ENCODE peak calls at places on chromosome 18, in ten cellular contexts. Z is ureter; K is midbrain; F is SK-N-SH; N is effector memory CD4-positive, alpha-beta T cell; X is EL; V is CD8-positive, alpha-beta T cell; Y is astrocyte of the hippocampus; L is SK-N-DZ; C is DMS79 treated with DMSO at 0.1 percent for 48 hours. O is an unnamed sample.

GRCh38 chr18:58045265-58046086 is 1.4 kb downstream of the NEDD4L start:
- DNase-seq in Z (peak), K (peak), F (peak), N (no peak), X (peak), V (peak), Y (peak), L (peak), C (peak), O (peak)

GRCh38 chr18:48946329-48946835 is 4.4 kb downstream of the SMAD7 start:
- DNase-seq in Z (no peak), K (peak), F (peak), N (no peak), X (peak), V (no peak), Y (peak), L (no peak), C (peak), O (peak)

GRCh38 chr18:74496508-74497307 is 545 bp downstream of the CNDP2 start:
- DNase-seq in Z (peak), K (peak), F (peak), N (no peak), X (peak), V (peak), Y (peak), L (peak), C (peak), O (peak)

GRCh38 chr18:22067109-22067508 is 102.3 kb upstream of the GATA6 start:
- DNase-seq in Z (no peak), K (no peak), F (no peak), N (no peak), X (no peak), V (no peak), Y (no peak), L (no peak), C (no peak), O (no peak)

GRCh38 chr18:34548120-34548972 is 161.8 kb upstream of the DTNA start:
- DNase-seq in Z (no peak), K (no peak), F (no peak), N (no peak), X (no peak), V (no peak), Y (no peak), L (no peak), C (no peak), O (no peak)

GRCh38 chr18:22457552-22457951 is 39.8 kb upstream of the CTAGE1 start:
- DNase-seq in Z (no peak), K (no peak), F (no peak), N (no peak), X (no peak), V (no peak), Y (no peak), L (no peak), C (no peak), O (no peak)

GRCh38 chr18:59660976-59661743 is 36.1 kb downstream of the CCBE1 start:
- DNase-seq in Z (no peak), K (no peak), F (no peak), N (no peak), X (peak), V (no peak), Y (no peak), L (no peak), C (no peak), O (no peak)

GRCh38 chr18:830315-830901 is 18.4 kb upstream of the YES1 start:
- DNase-seq in Z (no peak), K (peak), F (no peak), N (peak), X (peak), V (no peak), Y (peak), L (no peak), C (peak), O (no peak)

GRCh38 chr18:59127047-59127446 is 12.6 kb upstream of the SEC11C start:
- DNase-seq in Z (no peak), K (no peak), F (no peak), N (no peak), X (no peak), V (no peak), Y (no peak), L (no peak), C (no peak), O (no peak)

GRCh38 chr18:7950380-7951143 is 383.4 kb downstream of the PTPRM start:
- DNase-seq in Z (no peak), K (no peak), F (no peak), N (no peak), X (peak), V (no peak), Y (peak), L (no peak), C (no peak), O (peak)

GRCh38 chr18:9826666-9827065 is 59.1 kb upstream of the TXNDC2 start:
- DNase-seq in Z (no peak), K (no peak), F (no peak), N (no peak), X (no peak), V (no peak), Y (no peak), L (no peak), C (no peak), O (no peak)

O was measured in RCC 7860.